ENCODE peak calls at places on chromosome 20, in six cellular contexts. T is stomach, H is fibroblast of lung, Q is left lung, A is MM.1S, I is tibial artery. N is an unnamed sample. For H3K4me1, the result is how much of the 10 kb centered on the place peaks cover.

GRCh38 chr20:18983796-18984195 is 170.2 kb downstream of the SCP2D1 start:
- DNase-seq in A (no peak), H (no peak), I (no peak), Q (no peak), T (no peak), N (no peak)

GRCh38 chr20:20073851-20074252 is 21.5 kb downstream of the CFAP61 start:
- DNase-seq in T (no peak), I (no peak), H (no peak), A (no peak), Q (no peak), N (no peak)

GRCh38 chr20:58702859-58703648 is 10.5 kb downstream of the NPEPL1 start:
- DNase-seq in T (no peak), Q (peak), I (no peak), A (no peak), H (no peak), N (no peak)

GRCh38 chr20:44642203-44643153 is 9.0 kb downstream of the ADA start:
- DNase-seq in Q (peak), A (peak), H (peak), I (peak), T (peak), N (peak)

GRCh38 chr20:60101894-60102281 is 143.7 kb downstream of the CDH26 start:
- DNase-seq in A (no peak), I (no peak), H (no peak), T (no peak), Q (no peak), N (no peak)

GRCh38 chr20:63065911-63066310 is 59.1 kb upstream of the BHLHE23 start:
- DNase-seq in T (no peak), A (no peak), H (no peak), Q (no peak), I (no peak), N (peak)

GRCh38 chr20:32823078-32823477 is 3.3 kb downstream of the MAPRE1 start:
- DNase-seq in A (no peak), H (peak), T (no peak), Q (no peak), I (peak), N (no peak)

GRCh38 chr20:46363874-46364669 is 42.3 kb downstream of the ELMO2 start:
- DNase-seq in A (peak), T (peak), I (peak), Q (peak), H (peak), N (peak)

GRCh38 chr20:59006864-59007757 is at the start of gene CTSZ:
- DNase-seq in H (peak), I (no peak), Q (peak), T (peak), A (peak), N (peak)

GRCh38 chr20:33915726-33916331 is 77.9 kb upstream of the RALY start:
- DNase-seq in Q (peak), H (no peak), A (peak), I (no peak), T (peak), N (peak)

GRCh38 chr20:59783020-59784010 is 150.1 kb downstream of the SYCP2 start:
- DNase-seq in T (peak), Q (peak), A (peak), I (peak), H (peak), N (peak)

GRCh38 chr20:36644713-36645109 is 1.3 kb downstream of the SLA2 start:
- DNase-seq in T (no peak), A (no peak), H (no peak), I (no peak), Q (no peak), N (no peak)

GRCh38 chr20:23125159-23125558 is 39.0 kb upstream of the CD93 start:
- DNase-seq in Q (no peak), I (no peak), A (no peak), T (no peak), H (no peak), N (no peak)

GRCh38 chr20:36629719-36630340 is 16.2 kb downstream of the SLA2 start:
- DNase-seq in A (peak), H (no peak), I (no peak), Q (no peak), T (no peak), N (peak)

DNA sequence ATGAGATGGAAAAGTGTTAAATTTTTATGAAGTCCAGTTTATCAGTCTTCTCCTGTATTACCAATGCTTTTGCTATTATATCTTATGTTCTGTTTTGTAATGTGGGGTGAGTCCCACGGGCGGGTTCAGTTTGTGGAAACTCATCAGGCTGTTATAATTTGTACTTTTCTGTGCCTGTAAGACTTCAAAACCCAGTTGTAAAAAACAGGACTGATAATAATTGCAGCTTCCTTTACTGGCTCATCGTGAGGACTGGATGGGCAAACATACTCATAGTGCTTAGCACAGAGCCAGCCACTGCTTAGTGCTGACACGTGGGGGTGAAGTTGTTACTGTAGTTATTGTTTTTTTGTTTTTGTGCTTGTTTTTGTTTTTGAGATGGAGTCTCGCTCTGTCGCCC is 45.6 kb downstream of the TGM2 start:
- DNase-seq in H (no peak), Q (no peak), I (peak), A (no peak), T (peak), N (no peak)
- TF ChIP-seq CTCF in H (no peak), Q (no peak), I (no peak), A (no peak), T (no peak), N (no peak)

GRCh38 chr20:54173653-54174451 is at the start of gene CYP24A1:
- DNase-seq in H (no peak), I (no peak), T (peak), A (peak), Q (no peak), N (no peak)

GRCh38 chr20:54172856-54173652 is 732 bp downstream of the CYP24A1 start:
- DNase-seq in I (no peak), A (no peak), Q (no peak), H (peak), T (no peak), N (peak)

GRCh38 chr20:54170963-54171362 is 2.8 kb downstream of the CYP24A1 start:
- DNase-seq in A (no peak), Q (no peak), H (no peak), T (no peak), I (no peak), N (no peak)

GRCh38 chr20:54174452-54175175 is 828 bp upstream of the CYP24A1 start:
- DNase-seq in H (peak), T (no peak), Q (no peak), I (no peak), A (no peak), N (no peak)

GRCh38 chr20:54172532-54172855 is 1.3 kb downstream of the CYP24A1 start:
- DNase-seq in I (no peak), H (peak), T (no peak), Q (no peak), A (no peak), N (no peak)
- H3K4me3 ChIP-seq in I (no peak), H (no peak), T (no peak), Q (no peak), A (peak), N (no peak)

DNA sequence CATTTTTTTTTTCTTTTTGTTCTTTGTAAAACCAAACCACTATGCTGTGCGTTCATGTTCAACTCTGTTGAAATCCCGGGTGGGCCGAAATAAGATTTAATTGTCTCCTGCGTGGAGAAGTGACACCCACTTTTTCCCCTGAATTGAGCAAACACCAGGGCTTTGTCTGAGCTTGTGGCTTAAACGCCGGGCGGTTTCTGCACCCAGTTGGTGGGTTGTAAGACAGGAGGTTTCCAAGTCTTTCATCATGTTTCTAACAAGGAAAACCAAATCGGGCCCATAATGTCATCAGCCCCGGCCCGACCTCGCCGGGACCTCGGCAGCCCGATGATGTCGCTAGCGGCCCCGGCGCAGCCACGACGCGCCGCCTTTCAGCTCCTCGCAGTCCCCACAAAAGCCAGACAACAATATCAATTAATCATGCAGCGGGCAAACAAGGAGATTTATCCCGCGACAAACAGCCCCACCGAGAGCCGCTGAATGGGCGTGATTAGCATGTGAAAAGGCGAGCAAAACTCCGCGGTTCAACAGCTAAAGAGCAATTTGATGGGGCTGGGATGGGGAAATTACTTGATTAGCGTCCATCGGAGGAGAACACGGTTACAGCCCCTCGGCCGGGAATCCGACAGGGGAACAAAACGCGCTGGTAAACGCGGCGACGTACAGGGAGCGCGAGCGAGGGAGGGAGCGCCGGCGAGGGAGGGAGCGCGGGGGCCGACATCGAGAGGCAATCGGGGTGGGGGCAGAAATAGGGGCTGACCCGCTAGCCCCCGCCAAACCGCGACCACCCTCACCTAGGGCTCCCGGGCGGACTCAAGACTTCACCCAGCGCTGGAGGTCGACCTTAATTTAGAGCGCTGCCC is 5.3 kb downstream of the LINC00237 start:
- DNase-seq in Q (no peak), H (peak), T (no peak), A (no peak), I (no peak), N (no peak)
- H3K4me1 ChIP-seq in Q (under half), H (under half), T (half or more), A (under half), I (under half), N (under half)

GRCh38 chr20:49601153-49601924 is 33.4 kb upstream of the PTGIS start:
- DNase-seq in T (no peak), Q (no peak), H (no peak), A (no peak), I (no peak), N (no peak)

GRCh38 chr20:49599746-49600113 is 31.8 kb upstream of the PTGIS start:
- DNase-seq in A (no peak), H (no peak), T (no peak), I (no peak), Q (no peak), N (no peak)

GRCh38 chr20:49607568-49607967 is 39.6 kb upstream of the PTGIS start:
- DNase-seq in T (no peak), Q (no peak), A (no peak), H (no peak), I (no peak), N (no peak)

GRCh38 chr20:49602370-49603208 is 34.7 kb upstream of the PTGIS start:
- DNase-seq in T (no peak), Q (no peak), A (no peak), I (no peak), H (no peak), N (no peak)

DNA sequence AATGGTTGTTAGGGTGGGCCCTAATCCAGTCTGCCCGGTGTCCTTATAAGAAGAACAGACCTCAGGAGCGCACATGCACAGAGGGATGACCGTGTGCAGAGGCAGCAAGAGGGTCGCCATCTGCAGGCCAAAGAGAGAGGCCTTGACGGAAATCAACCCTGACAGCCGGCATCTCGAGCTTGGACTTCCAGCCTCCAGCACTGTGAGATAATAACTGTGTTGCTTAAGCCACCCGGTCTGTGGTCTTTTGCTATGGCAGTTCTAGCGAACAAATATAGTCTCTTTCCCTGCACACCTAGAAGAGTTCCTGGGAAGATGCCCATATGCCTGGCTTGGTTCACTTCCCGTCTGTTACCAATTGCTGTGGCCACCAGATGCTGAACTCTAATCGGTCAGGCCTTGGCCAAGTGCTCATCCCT is 35.3 kb upstream of the PTGIS start:
- DNase-seq in H (peak), I (no peak), Q (no peak), A (no peak), T (no peak), N (no peak)
- TF ChIP-seq CTCF in H (peak), I (no peak), Q (no peak), A (no peak), T (no peak), N (no peak)